ENCODE peak calls at places on chromosomes 16 and 17, in eight cellular contexts. F is H54, W is lower leg skin, L is Peyer's patch, C is uterus, N is HCT116, Z is A549, V is HepG2. P is an unnamed sample.

GRCh38 chr17:65131946-65132345 is 5.2 kb upstream of the RGS9 start:
- DNase-seq in N (no peak), L (no peak), Z (peak), W (no peak), C (no peak), V (peak), F (peak), P (no peak)

GRCh38 chr16:58658796-58659211 is 25.8 kb downstream of the SLC38A7 start:
- DNase-seq in C (no peak), V (no peak), Z (no peak), F (no peak), N (no peak), L (no peak), W (no peak), P (no peak)

GRCh38 chr16:89534147-89534788 is 26.1 kb downstream of the SPG7 start:
- DNase-seq in F (no peak), V (no peak), Z (no peak), N (no peak), L (no peak), W (no peak), C (no peak), P (peak)

GRCh38 chr17:21376835-21377690 is 906 bp downstream of the KCNJ12 start:
- DNase-seq in C (no peak), V (no peak), Z (peak), W (no peak), F (no peak), N (no peak), L (no peak), P (no peak)

GRCh38 chr17:6508519-6509294 is 47.6 kb downstream of the PITPNM3 start:
- DNase-seq in C (no peak), N (no peak), W (peak), F (no peak), V (no peak), L (no peak), Z (no peak), P (peak)

GRCh38 chr16:82368041-82368440 is 198.0 kb upstream of the MPHOSPH6 start:
- DNase-seq in F (peak), C (no peak), W (no peak), V (peak), L (no peak), N (peak), Z (peak), P (no peak)

GRCh38 chr16:71230122-71230845 is at the start of gene HYDIN:
- DNase-seq in N (no peak), W (no peak), L (peak), F (peak), C (no peak), Z (peak), V (peak), P (peak)

GRCh38 chr17:76271669-76272540 is 6.8 kb downstream of the UBALD2 start:
- DNase-seq in V (no peak), F (no peak), N (no peak), Z (no peak), C (no peak), L (no peak), W (peak), P (peak)

GRCh38 chr16:2149630-2150417 is 1.4 kb downstream of the RAB26 start:
- DNase-seq in W (no peak), L (no peak), C (no peak), V (peak), N (no peak), Z (peak), F (peak), P (no peak)

GRCh38 chr16:2152695-2153506 is 2.7 kb upstream of the TRAF7 start:
- DNase-seq in W (no peak), N (no peak), V (peak), L (peak), C (no peak), Z (peak), F (no peak), P (peak)

GRCh38 chr16:2150418-2151187 is 2.2 kb downstream of the RAB26 start:
- DNase-seq in W (no peak), F (peak), V (peak), Z (peak), N (no peak), C (no peak), L (peak), P (peak)

GRCh38 chr16:2148714-2149629 is 547 bp downstream of the RAB26 start:
- DNase-seq in Z (peak), F (peak), N (no peak), C (no peak), W (no peak), V (no peak), L (no peak), P (no peak)

DNA sequence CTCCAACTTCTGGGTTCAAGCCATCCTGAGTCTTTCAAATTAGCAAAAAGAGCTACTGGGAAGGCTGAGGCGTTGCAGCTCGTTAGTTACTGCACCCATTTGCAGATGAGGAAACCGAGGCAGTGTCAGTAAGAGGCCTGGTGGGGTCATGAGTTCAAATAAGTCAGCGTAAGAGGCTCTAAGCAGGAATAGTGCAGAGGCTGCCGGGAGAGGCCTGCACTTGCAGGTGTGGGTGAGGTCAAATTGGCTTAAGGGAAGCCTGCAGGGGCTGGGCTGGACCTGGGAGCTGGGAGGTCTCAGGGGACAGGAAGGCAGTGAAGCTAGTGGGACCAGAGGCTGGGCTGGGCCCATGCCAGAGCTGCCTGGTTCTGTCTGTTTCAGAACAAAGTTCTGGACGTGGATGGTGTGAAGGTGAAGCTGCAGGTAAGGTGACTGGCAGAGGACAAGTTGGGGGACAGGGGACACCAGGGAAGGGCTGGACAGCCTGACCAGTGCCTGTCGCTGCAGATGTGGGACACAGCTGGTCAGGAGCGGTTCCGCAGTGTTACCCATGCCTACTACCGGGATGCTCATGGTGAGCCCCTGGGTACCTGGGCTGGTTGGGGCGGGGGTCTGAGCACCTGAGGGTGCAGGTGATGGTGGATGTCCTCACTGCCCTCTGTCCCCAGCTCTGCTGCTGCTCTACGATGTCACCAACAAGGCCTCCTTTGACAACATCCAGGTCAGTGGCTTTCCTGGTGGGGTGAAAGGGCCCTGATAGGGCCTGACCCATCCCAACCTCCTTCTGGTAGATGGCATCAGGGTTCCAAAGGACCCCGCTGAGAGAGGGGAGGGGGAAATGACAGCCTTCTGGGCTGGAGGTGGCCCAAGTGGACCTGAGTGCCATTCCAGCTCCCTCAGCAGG is 3.0 kb downstream of the RAB26 start:
- DNase-seq in Z (peak), V (no peak), C (no peak), W (no peak), N (no peak), L (no peak), F (no peak), P (no peak)
- TF ChIP-seq POLR2A in Z (peak), V (peak), C (no peak), W (no peak), N (no peak), L (no peak), F (peak), P (no peak)

GRCh38 chr17:28710948-28711722 is 553 bp downstream of the PROCA1 start:
- DNase-seq in C (peak), F (peak), Z (peak), V (peak), L (peak), N (peak), W (peak), P (peak)
- TF ChIP-seq POLR2A in C (peak), F (peak), Z (peak), V (peak), L (peak), N (peak), W (no peak), P (peak)

DNA sequence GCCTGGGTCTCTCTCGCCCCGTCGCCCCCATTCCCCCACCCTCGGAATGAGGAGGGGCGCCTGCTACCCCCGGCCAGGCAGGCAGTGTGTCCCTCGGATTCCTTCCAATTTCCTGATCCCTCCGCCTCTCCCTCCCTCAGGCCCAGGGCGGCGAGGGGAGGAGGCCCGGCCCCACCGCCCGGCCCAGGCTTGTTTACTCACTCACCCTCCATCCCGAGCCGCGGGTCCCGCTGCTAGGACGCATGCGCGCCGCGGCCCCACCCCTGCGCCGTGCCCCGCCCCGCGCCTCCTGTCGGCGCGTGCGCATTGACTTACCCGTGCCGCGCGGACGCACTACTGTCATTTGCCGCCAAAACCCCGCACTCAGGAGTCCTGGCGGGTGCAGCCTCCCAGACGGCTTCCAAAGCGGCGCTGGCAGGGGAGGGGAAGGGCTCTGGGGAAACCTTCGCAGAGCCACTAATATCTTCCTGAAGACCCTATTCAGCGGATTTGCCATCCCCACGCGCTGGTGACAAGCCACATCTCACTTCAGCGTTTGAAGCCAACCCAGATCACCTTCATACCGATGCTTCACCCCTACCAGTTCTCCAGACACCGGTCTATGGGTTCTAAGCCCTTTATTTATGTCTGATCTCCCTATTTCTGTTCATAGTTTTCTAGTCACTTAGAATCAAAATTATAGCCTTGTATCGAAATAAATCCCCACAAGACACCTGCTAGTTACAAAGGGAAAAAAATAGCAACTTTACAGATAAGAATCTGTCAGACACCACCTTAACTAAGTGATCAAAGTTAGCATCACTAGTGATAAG is at the start of gene EZH1:
- DNase-seq in F (peak), Z (peak), C (peak), W (peak), N (peak), L (peak), V (peak), P (peak)
- TF ChIP-seq POLR2A in F (peak), Z (peak), C (peak), W (peak), N (peak), L (peak), V (peak), P (no peak)

DNA sequence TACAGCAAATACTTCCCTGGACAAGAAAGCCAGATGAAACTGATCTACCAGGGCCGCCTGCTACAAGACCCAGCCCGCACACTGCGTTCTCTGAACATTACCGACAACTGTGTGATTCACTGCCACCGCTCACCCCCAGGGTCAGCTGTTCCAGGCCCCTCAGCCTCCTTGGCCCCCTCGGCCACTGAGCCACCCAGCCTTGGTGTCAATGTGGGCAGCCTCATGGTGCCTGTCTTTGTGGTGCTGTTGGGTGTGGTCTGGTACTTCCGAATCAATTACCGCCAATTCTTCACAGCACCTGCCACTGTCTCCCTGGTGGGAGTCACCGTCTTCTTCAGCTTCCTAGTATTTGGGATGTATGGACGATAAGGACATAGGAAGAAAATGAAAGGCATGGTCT is 3.7 kb downstream of the TMUB2 start:
- DNase-seq in Z (no peak), L (no peak), N (no peak), V (no peak), C (no peak), W (no peak), F (no peak), P (no peak)
- TF ChIP-seq POLR2A in Z (no peak), L (no peak), N (no peak), V (no peak), C (no peak), W (no peak), F (no peak), P (no peak)

DNA sequence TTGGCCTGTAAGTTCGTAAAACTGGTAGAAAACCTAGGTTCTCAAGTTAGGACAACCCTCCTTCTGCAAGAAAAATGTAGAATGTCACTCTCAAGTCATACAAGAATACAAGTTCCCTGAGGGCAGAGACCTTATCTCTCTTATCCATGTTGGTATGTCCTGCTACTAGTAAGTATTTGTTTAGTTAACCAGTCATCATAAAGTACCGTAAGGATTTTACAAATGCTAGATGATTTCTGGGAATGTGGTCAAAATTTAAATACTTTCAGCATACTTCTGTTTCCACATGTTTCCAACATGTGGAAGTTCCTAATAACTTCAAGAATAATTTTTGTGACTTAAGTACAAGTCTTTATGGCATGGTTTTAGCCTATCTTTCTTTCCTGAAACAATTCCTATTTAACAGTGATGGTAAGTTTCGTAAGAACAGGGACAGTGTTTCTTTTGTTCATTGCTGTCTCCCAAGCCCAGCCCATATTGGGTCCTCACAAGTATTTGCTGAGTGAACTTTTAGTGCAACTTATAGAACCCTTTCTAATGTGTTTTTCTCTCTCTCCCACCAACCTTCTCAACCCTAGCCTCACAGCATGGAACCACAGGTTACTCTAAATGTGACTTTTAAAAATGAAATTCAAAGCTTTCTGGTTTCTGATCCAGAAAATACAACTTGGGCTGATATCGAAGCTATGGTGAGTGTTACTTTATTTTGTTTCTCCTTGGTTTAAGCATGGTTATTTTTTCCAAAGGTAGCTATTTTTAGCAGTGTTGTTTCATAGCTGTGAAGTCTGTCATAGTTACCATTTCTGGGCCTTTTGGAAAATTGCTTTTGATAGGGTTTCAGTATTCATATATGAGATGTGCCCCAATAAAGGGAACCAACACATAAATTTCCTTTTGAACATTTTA is 4.5 kb downstream of the NBR1 start:
- DNase-seq in W (no peak), V (peak), Z (no peak), F (no peak), L (no peak), C (no peak), N (no peak), P (no peak)
- TF ChIP-seq POLR2A in W (no peak), V (no peak), Z (no peak), F (no peak), L (no peak), C (no peak), N (no peak), P (no peak)